ENCODE peak calls at places on chromosome 12, in six cellular contexts. I is fibroblast of mammary gland; M is activated naive CD8-positive, alpha-beta T cell treated with anti-CD3 and anti-CD28 coated beads, Interleukin-2, amount 50 U/mL, for 24 hours; X is CD8-positive, alpha-beta T cell; H is central memory CD4-positive, alpha-beta T cell; T is left ventricle myocardium superior. E is an unnamed sample.
A peak's percentile ranks its signal among the peaks of the same experiment; 100 is the strongest.

GRCh38 chr12:122206111-122206881 is 2.8 kb downstream of the B3GNT4 start:
- DNase-seq in I (no peak), M (no peak), X (no peak), H (no peak), T (no peak), E (no peak)

GRCh38 chr12:11877869-11878780 is 192.6 kb upstream of the BCL2L14 start:
- DNase-seq in I (peak; percentile 73), M (no peak), X (no peak), H (no peak), T (no peak), E (no peak)

GRCh38 chr12:47977046-47977771 is 13.8 kb downstream of the TMEM106C start:
- DNase-seq in I (no peak), M (no peak), X (no peak), H (no peak), T (no peak), E (no peak)

GRCh38 chr12:25264015-25264582 is 13.4 kb upstream of the KRAS start:
- DNase-seq in I (no peak), M (no peak), X (no peak), H (no peak), T (no peak), E (no peak)

GRCh38 chr12:953776-954175 is 4.3 kb upstream of the RAD52 start:
- DNase-seq in I (peak; percentile 82), M (no peak), X (no peak), H (no peak), T (no peak), E (no peak)

GRCh38 chr12:131345521-131346436 is 365.1 kb upstream of the SFSWAP start:
- DNase-seq in I (no peak), M (no peak), X (no peak), H (no peak), T (no peak), E (no peak)

GRCh38 chr12:80216890-80217559 is 117.7 kb downstream of the OTOGL start:
- DNase-seq in I (no peak), M (no peak), X (no peak), H (no peak), T (no peak), E (no peak)

GRCh38 chr12:115354007-115354452 is 670.1 kb upstream of the TBX3 start:
- DNase-seq in I (peak; percentile 98), M (peak; percentile 2), X (no peak), H (no peak), T (peak; percentile 32), E (peak; percentile 82)

GRCh38 chr12:70365648-70366518 is at the start of gene KCNMB4:
- DNase-seq in I (no peak), M (peak; percentile 77), X (peak; percentile 72), H (peak; percentile 63), T (peak; percentile 81), E (no peak)

GRCh38 chr12:124592050-124592449 is 24.6 kb upstream of the NCOR2 start:
- DNase-seq in I (peak; percentile 85), M (no peak), X (no peak), H (no peak), T (no peak), E (no peak)

GRCh38 chr12:25979563-25979962 is 21.1 kb downstream of the RASSF8 start:
- DNase-seq in I (peak; percentile 29), M (no peak), X (no peak), H (no peak), T (no peak), E (no peak)